ENCODE peak calls at places on chromosomes 6 and 20, in five cellular contexts. One of them, this sample, is unnamed.

GRCh38 chr6:169858935-169859351 is 107.5 kb downstream of the ERMARD start:
- DNase-seq in IMR-90: no peak
- DNase-seq in H1: no peak
- DNase-seq in H9: no peak
- DNase-seq in neuronal stem cell: no peak
- DNase-seq in this sample: no peak

GRCh38 chr20:44200983-44201382 is 9.6 kb downstream of the OSER1 start:
- DNase-seq in H1: no peak
- DNase-seq in H9: no peak
- DNase-seq in neuronal stem cell: no peak
- DNase-seq in IMR-90: no peak
- DNase-seq in this sample: no peak

GRCh38 chr20:47095690-47096089 is 201.0 kb downstream of the EYA2 start:
- DNase-seq in H9: no peak
- DNase-seq in neuronal stem cell: no peak
- DNase-seq in IMR-90: no peak
- DNase-seq in H1: no peak
- DNase-seq in this sample: no peak

GRCh38 chr6:4518506-4518905 is 257.7 kb upstream of the CDYL start:
- DNase-seq in H9: no peak
- DNase-seq in H1: no peak
- DNase-seq in IMR-90: peak; percentile 94
- DNase-seq in neuronal stem cell: no peak
- DNase-seq in this sample: peak; percentile 75

GRCh38 chr6:129597023-129597713 is 112.8 kb downstream of the ARHGAP18 start:
- DNase-seq in IMR-90: no peak
- DNase-seq in H1: no peak
- DNase-seq in neuronal stem cell: no peak
- DNase-seq in H9: no peak
- DNase-seq in this sample: no peak

GRCh38 chr6:107308676-107309075 is 150.7 kb downstream of the PDSS2 start:
- DNase-seq in H1: no peak
- DNase-seq in neuronal stem cell: no peak
- DNase-seq in H9: no peak
- DNase-seq in IMR-90: no peak
- DNase-seq in this sample: no peak

GRCh38 chr20:32961956-32962517 is 42.2 kb downstream of the SUN5 start:
- DNase-seq in H9: no peak
- DNase-seq in H1: no peak
- DNase-seq in neuronal stem cell: no peak
- DNase-seq in IMR-90: no peak
- DNase-seq in this sample: no peak

GRCh38 chr20:42018979-42019378 is 400.8 kb upstream of the CHD6 start:
- DNase-seq in neuronal stem cell: no peak
- DNase-seq in H9: peak; percentile 39
- DNase-seq in H1: no peak
- DNase-seq in IMR-90: no peak
- DNase-seq in this sample: no peak

GRCh38 chr6:137715589-137716045 is 151.4 kb upstream of the TNFAIP3 start:
- DNase-seq in H9: no peak
- DNase-seq in IMR-90: peak; percentile 63
- DNase-seq in H1: no peak
- DNase-seq in neuronal stem cell: no peak
- DNase-seq in this sample: peak; percentile 93

GRCh38 chr20:51985013-51985415 is 182.7 kb upstream of the SALL4 start:
- DNase-seq in neuronal stem cell: no peak
- DNase-seq in H9: no peak
- DNase-seq in IMR-90: peak; percentile 96
- DNase-seq in H1: no peak
- DNase-seq in this sample: peak; percentile 88
- H3K14ac ChIP-seq in neuronal stem cell: no peak overlapping the region
- H3K14ac ChIP-seq in H9: no peak overlapping the region
- H3K14ac ChIP-seq in IMR-90: no peak overlapping the region
- H3K14ac ChIP-seq in H1: no peak overlapping the region
- H3K14ac ChIP-seq in this sample: no peak overlapping the region

GRCh38 chr20:24451428-24451827 is 18.0 kb upstream of the SYNDIG1 start:
- DNase-seq in IMR-90: no peak
- DNase-seq in H9: no peak
- DNase-seq in neuronal stem cell: no peak
- DNase-seq in H1: no peak
- DNase-seq in this sample: no peak
- H2BK15ac ChIP-seq in IMR-90: no peak overlapping the region
- H2BK15ac ChIP-seq in H9: no peak overlapping the region
- H2BK15ac ChIP-seq in neuronal stem cell: no peak overlapping the region
- H2BK15ac ChIP-seq in H1: peak overlapping the region; percentile 34
- H2BK15ac ChIP-seq in this sample: no peak overlapping the region

GRCh38 chr6:147055821-147056392 is 148.3 kb upstream of the STXBP5 start:
- DNase-seq in H9: no peak
- DNase-seq in IMR-90: no peak
- DNase-seq in H1: no peak
- DNase-seq in neuronal stem cell: no peak
- DNase-seq in this sample: no peak
- H3K14ac ChIP-seq in H9: peak overlapping the region; percentile 46
- H3K14ac ChIP-seq in IMR-90: no peak overlapping the region
- H3K14ac ChIP-seq in H1: no peak overlapping the region
- H3K14ac ChIP-seq in neuronal stem cell: no peak overlapping the region
- H3K14ac ChIP-seq in this sample: no peak overlapping the region

GRCh38 chr6:65570340-65570739 is 136.7 kb downstream of the EYS start:
- DNase-seq in neuronal stem cell: no peak
- DNase-seq in H9: no peak
- DNase-seq in IMR-90: no peak
- DNase-seq in H1: no peak
- DNase-seq in this sample: no peak
- H2BK15ac ChIP-seq in neuronal stem cell: no peak overlapping the region
- H2BK15ac ChIP-seq in H9: no peak overlapping the region
- H2BK15ac ChIP-seq in IMR-90: no peak overlapping the region
- H2BK15ac ChIP-seq in H1: no peak overlapping the region
- H2BK15ac ChIP-seq in this sample: no peak overlapping the region

This sample was measured in mesenchymal stem cell.